ENCODE peak calls at places on chromosome 9, in ten cellular contexts. One of them, this sample, is unnamed.

GRCh38 chr9:118059520-118060278 is 355.5 kb downstream of the TLR4 start:
- DNase-seq in MM.1S: peak; percentile 61
- DNase-seq in SK-N-SH: no peak
- DNase-seq in A549: no peak
- DNase-seq in uterus: no peak
- DNase-seq in heart right ventricle: no peak
- DNase-seq in CD4-positive, alpha-beta memory T cell: no peak
- DNase-seq in right lobe of liver: no peak
- DNase-seq in stomach: peak; percentile 34
- DNase-seq in effector memory CD4-positive, alpha-beta T cell: no peak
- DNase-seq in this sample: no peak

GRCh38 chr9:105500108-105500766 is 52.4 kb downstream of the FSD1L start:
- DNase-seq in MM.1S: peak; percentile 58
- DNase-seq in SK-N-SH: no peak
- DNase-seq in A549: no peak
- DNase-seq in uterus: no peak
- DNase-seq in heart right ventricle: no peak
- DNase-seq in CD4-positive, alpha-beta memory T cell: no peak
- DNase-seq in right lobe of liver: no peak
- DNase-seq in stomach: no peak
- DNase-seq in effector memory CD4-positive, alpha-beta T cell: no peak
- DNase-seq in this sample: no peak

GRCh38 chr9:33921967-33922895 is 105.3 kb downstream of the UBE2R2 start:
- DNase-seq in MM.1S: no peak
- DNase-seq in SK-N-SH: peak; percentile 66
- DNase-seq in A549: peak; percentile 57
- DNase-seq in uterus: no peak
- DNase-seq in heart right ventricle: no peak
- DNase-seq in CD4-positive, alpha-beta memory T cell: no peak
- DNase-seq in right lobe of liver: no peak
- DNase-seq in stomach: no peak
- DNase-seq in effector memory CD4-positive, alpha-beta T cell: no peak
- DNase-seq in this sample: no peak

GRCh38 chr9:77224750-77225312 is 47.5 kb downstream of the VPS13A start:
- DNase-seq in MM.1S: no peak
- DNase-seq in SK-N-SH: no peak
- DNase-seq in A549: no peak
- DNase-seq in uterus: no peak
- DNase-seq in heart right ventricle: no peak
- DNase-seq in CD4-positive, alpha-beta memory T cell: no peak
- DNase-seq in right lobe of liver: no peak
- DNase-seq in stomach: no peak
- DNase-seq in effector memory CD4-positive, alpha-beta T cell: no peak
- DNase-seq in this sample: no peak

GRCh38 chr9:35162605-35163315 is 951 bp downstream of the UNC13B start:
- DNase-seq in MM.1S: peak; percentile 38
- DNase-seq in SK-N-SH: peak; percentile 17
- DNase-seq in A549: no peak
- DNase-seq in uterus: no peak
- DNase-seq in heart right ventricle: no peak
- DNase-seq in CD4-positive, alpha-beta memory T cell: no peak
- DNase-seq in right lobe of liver: no peak
- DNase-seq in stomach: no peak
- DNase-seq in effector memory CD4-positive, alpha-beta T cell: no peak
- DNase-seq in this sample: no peak

GRCh38 chr9:87664153-87665060 is 61.5 kb upstream of the CTSL start:
- DNase-seq in MM.1S: no peak
- DNase-seq in SK-N-SH: no peak
- DNase-seq in A549: no peak
- DNase-seq in uterus: no peak
- DNase-seq in heart right ventricle: no peak
- DNase-seq in CD4-positive, alpha-beta memory T cell: no peak
- DNase-seq in right lobe of liver: no peak
- DNase-seq in stomach: no peak
- DNase-seq in effector memory CD4-positive, alpha-beta T cell: no peak
- DNase-seq in this sample: no peak

GRCh38 chr9:129347323-129348120 is 169.5 kb upstream of the IER5L start:
- DNase-seq in MM.1S: no peak
- DNase-seq in SK-N-SH: peak; percentile 11
- DNase-seq in A549: peak; percentile 65
- DNase-seq in uterus: peak; percentile 46
- DNase-seq in heart right ventricle: no peak
- DNase-seq in CD4-positive, alpha-beta memory T cell: no peak
- DNase-seq in right lobe of liver: no peak
- DNase-seq in stomach: no peak
- DNase-seq in effector memory CD4-positive, alpha-beta T cell: no peak
- DNase-seq in this sample: no peak

GRCh38 chr9:79256691-79257213 is 315.0 kb upstream of the TLE4 start:
- DNase-seq in MM.1S: no peak
- DNase-seq in SK-N-SH: no peak
- DNase-seq in A549: no peak
- DNase-seq in uterus: no peak
- DNase-seq in heart right ventricle: no peak
- DNase-seq in CD4-positive, alpha-beta memory T cell: no peak
- DNase-seq in right lobe of liver: no peak
- DNase-seq in stomach: no peak
- DNase-seq in effector memory CD4-positive, alpha-beta T cell: no peak
- DNase-seq in this sample: no peak

DNA sequence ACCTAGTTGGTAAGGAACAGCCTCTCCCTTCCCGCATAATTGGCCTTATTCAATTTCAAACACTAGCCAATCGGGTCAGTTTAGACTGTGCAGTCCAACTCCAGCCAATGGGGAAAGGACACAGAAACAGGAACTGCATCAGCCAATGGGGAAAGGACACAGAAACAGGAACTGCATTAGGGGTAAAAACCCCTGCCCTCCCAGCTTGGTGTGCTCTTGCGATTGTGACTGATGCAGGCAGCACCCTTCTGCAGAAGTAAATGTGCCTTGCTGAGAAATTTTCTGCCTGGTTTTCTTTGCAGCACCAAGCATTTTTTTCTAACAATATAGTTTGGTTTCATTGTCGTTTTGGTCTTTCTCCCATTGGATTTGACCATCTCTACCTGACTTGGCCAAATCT is 8.6 kb upstream of the GLT6D1 start:
- DNase-seq in MM.1S: no peak
- DNase-seq in SK-N-SH: no peak
- DNase-seq in A549: no peak
- DNase-seq in uterus: no peak
- DNase-seq in heart right ventricle: no peak
- DNase-seq in CD4-positive, alpha-beta memory T cell: no peak
- DNase-seq in right lobe of liver: no peak
- DNase-seq in stomach: no peak
- DNase-seq in effector memory CD4-positive, alpha-beta T cell: no peak
- DNase-seq in this sample: no peak
- H3K9me3 ChIP-seq in MM.1S: peaks cover 5% of the 10 kb centered on the region
- H3K9me3 ChIP-seq in SK-N-SH: no peaks in the 10 kb centered on the region
- H3K9me3 ChIP-seq in A549: peaks cover 79% of the 10 kb centered on the region
- H3K9me3 ChIP-seq in uterus: peaks cover 7% of the 10 kb centered on the region
- H3K9me3 ChIP-seq in heart right ventricle: peaks cover 40% of the 10 kb centered on the region
- H3K9me3 ChIP-seq in CD4-positive, alpha-beta memory T cell: peaks cover 31% of the 10 kb centered on the region
- H3K9me3 ChIP-seq in right lobe of liver: no peaks in the 10 kb centered on the region
- H3K9me3 ChIP-seq in stomach: peaks cover 60% of the 10 kb centered on the region
- H3K9me3 ChIP-seq in effector memory CD4-positive, alpha-beta T cell: peaks cover 18% of the 10 kb centered on the region
- H3K9me3 ChIP-seq in this sample: peaks cover 15% of the 10 kb centered on the region

GRCh38 chr9:137951597-137952490 is 74.3 kb downstream of the CACNA1B start:
- DNase-seq in MM.1S: no peak
- DNase-seq in SK-N-SH: peak; percentile 8
- DNase-seq in A549: no peak
- DNase-seq in uterus: no peak
- DNase-seq in heart right ventricle: no peak
- DNase-seq in CD4-positive, alpha-beta memory T cell: no peak
- DNase-seq in right lobe of liver: no peak
- DNase-seq in stomach: no peak
- DNase-seq in effector memory CD4-positive, alpha-beta T cell: no peak
- DNase-seq in this sample: no peak

GRCh38 chr9:137951107-137951506 is 73.5 kb downstream of the CACNA1B start:
- DNase-seq in MM.1S: no peak
- DNase-seq in SK-N-SH: no peak
- DNase-seq in A549: no peak
- DNase-seq in uterus: no peak
- DNase-seq in heart right ventricle: no peak
- DNase-seq in CD4-positive, alpha-beta memory T cell: no peak
- DNase-seq in right lobe of liver: no peak
- DNase-seq in stomach: no peak
- DNase-seq in effector memory CD4-positive, alpha-beta T cell: no peak
- DNase-seq in this sample: no peak

GRCh38 chr9:137947012-137947411 is 69.4 kb downstream of the CACNA1B start:
- DNase-seq in MM.1S: no peak
- DNase-seq in SK-N-SH: no peak
- DNase-seq in A549: no peak
- DNase-seq in uterus: no peak
- DNase-seq in heart right ventricle: no peak
- DNase-seq in CD4-positive, alpha-beta memory T cell: no peak
- DNase-seq in right lobe of liver: no peak
- DNase-seq in stomach: no peak
- DNase-seq in effector memory CD4-positive, alpha-beta T cell: no peak
- DNase-seq in this sample: no peak

GRCh38 chr9:137949260-137949659 is 71.7 kb downstream of the CACNA1B start:
- DNase-seq in MM.1S: no peak
- DNase-seq in SK-N-SH: no peak
- DNase-seq in A549: no peak
- DNase-seq in uterus: no peak
- DNase-seq in heart right ventricle: no peak
- DNase-seq in CD4-positive, alpha-beta memory T cell: no peak
- DNase-seq in right lobe of liver: no peak
- DNase-seq in stomach: no peak
- DNase-seq in effector memory CD4-positive, alpha-beta T cell: no peak
- DNase-seq in this sample: no peak

DNA sequence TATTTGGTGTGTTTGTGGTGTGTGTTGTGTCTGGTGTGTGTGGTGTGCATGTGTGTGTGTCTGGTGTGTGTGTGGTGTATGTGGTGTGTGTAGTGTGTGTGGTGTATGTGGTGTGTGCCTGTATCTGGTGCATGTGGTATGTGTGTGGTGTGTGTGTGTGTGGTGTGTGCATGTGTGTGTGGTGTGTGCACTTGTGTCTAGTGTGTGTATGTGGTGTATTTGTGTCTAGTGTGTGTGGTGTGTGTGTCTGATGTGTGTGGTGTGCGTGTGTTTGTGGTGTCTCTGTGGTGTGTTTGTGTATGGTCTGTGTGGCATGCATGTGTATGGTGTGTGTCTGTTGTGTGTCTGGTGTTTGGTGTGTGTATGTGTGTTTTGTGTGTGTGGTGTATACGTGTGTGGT is 71.1 kb downstream of the CACNA1B start:
- DNase-seq in MM.1S: no peak
- DNase-seq in SK-N-SH: no peak
- DNase-seq in A549: no peak
- DNase-seq in uterus: no peak
- DNase-seq in heart right ventricle: no peak
- DNase-seq in CD4-positive, alpha-beta memory T cell: no peak
- DNase-seq in right lobe of liver: no peak
- DNase-seq in stomach: no peak
- DNase-seq in effector memory CD4-positive, alpha-beta T cell: no peak
- DNase-seq in this sample: no peak
- H3K9me3 ChIP-seq in MM.1S: no peaks in the 10 kb centered on the region
- H3K9me3 ChIP-seq in SK-N-SH: peaks cover 4% of the 10 kb centered on the region
- H3K9me3 ChIP-seq in A549: peaks cover 48% of the 10 kb centered on the region
- H3K9me3 ChIP-seq in uterus: no peaks in the 10 kb centered on the region
- H3K9me3 ChIP-seq in heart right ventricle: peaks cover 11% of the 10 kb centered on the region
- H3K9me3 ChIP-seq in CD4-positive, alpha-beta memory T cell: peaks cover 4% of the 10 kb centered on the region
- H3K9me3 ChIP-seq in right lobe of liver: no peaks in the 10 kb centered on the region
- H3K9me3 ChIP-seq in stomach: peaks cover 38% of the 10 kb centered on the region
- H3K9me3 ChIP-seq in effector memory CD4-positive, alpha-beta T cell: no peaks in the 10 kb centered on the region
- H3K9me3 ChIP-seq in this sample: no peaks in the 10 kb centered on the region

GRCh38 chr9:2298217-2298616 is 283.1 kb downstream of the SMARCA2 start:
- DNase-seq in MM.1S: no peak
- DNase-seq in SK-N-SH: no peak
- DNase-seq in A549: no peak
- DNase-seq in uterus: no peak
- DNase-seq in heart right ventricle: no peak
- DNase-seq in CD4-positive, alpha-beta memory T cell: no peak
- DNase-seq in right lobe of liver: no peak
- DNase-seq in stomach: no peak
- DNase-seq in effector memory CD4-positive, alpha-beta T cell: no peak
- DNase-seq in this sample: no peak

GRCh38 chr9:2299156-2299842 is 284.2 kb downstream of the SMARCA2 start:
- DNase-seq in MM.1S: no peak
- DNase-seq in SK-N-SH: no peak
- DNase-seq in A549: no peak
- DNase-seq in uterus: no peak
- DNase-seq in heart right ventricle: no peak
- DNase-seq in CD4-positive, alpha-beta memory T cell: no peak
- DNase-seq in right lobe of liver: no peak
- DNase-seq in stomach: peak; percentile 63
- DNase-seq in effector memory CD4-positive, alpha-beta T cell: no peak
- DNase-seq in this sample: no peak

GRCh38 chr9:2299843-2300205 is 284.7 kb downstream of the SMARCA2 start:
- DNase-seq in MM.1S: no peak
- DNase-seq in SK-N-SH: no peak
- DNase-seq in A549: no peak
- DNase-seq in uterus: no peak
- DNase-seq in heart right ventricle: no peak
- DNase-seq in CD4-positive, alpha-beta memory T cell: no peak
- DNase-seq in right lobe of liver: no peak
- DNase-seq in stomach: no peak
- DNase-seq in effector memory CD4-positive, alpha-beta T cell: no peak
- DNase-seq in this sample: no peak

GRCh38 chr9:2302606-2303005 is 287.5 kb downstream of the SMARCA2 start:
- DNase-seq in MM.1S: no peak
- DNase-seq in SK-N-SH: no peak
- DNase-seq in A549: no peak
- DNase-seq in uterus: no peak
- DNase-seq in heart right ventricle: no peak
- DNase-seq in CD4-positive, alpha-beta memory T cell: no peak
- DNase-seq in right lobe of liver: no peak
- DNase-seq in stomach: no peak
- DNase-seq in effector memory CD4-positive, alpha-beta T cell: no peak
- DNase-seq in this sample: no peak

GRCh38 chr9:2297771-2298170 is 282.6 kb downstream of the SMARCA2 start:
- DNase-seq in MM.1S: no peak
- DNase-seq in SK-N-SH: no peak
- DNase-seq in A549: no peak
- DNase-seq in uterus: no peak
- DNase-seq in heart right ventricle: no peak
- DNase-seq in CD4-positive, alpha-beta memory T cell: no peak
- DNase-seq in right lobe of liver: no peak
- DNase-seq in stomach: no peak
- DNase-seq in effector memory CD4-positive, alpha-beta T cell: no peak
- DNase-seq in this sample: no peak
- H3K9me3 ChIP-seq in MM.1S: no peaks in the 10 kb centered on the region
- H3K9me3 ChIP-seq in SK-N-SH: no peaks in the 10 kb centered on the region
- H3K9me3 ChIP-seq in A549: no peaks in the 10 kb centered on the region
- H3K9me3 ChIP-seq in uterus: no peaks in the 10 kb centered on the region
- H3K9me3 ChIP-seq in heart right ventricle: no peaks in the 10 kb centered on the region
- H3K9me3 ChIP-seq in CD4-positive, alpha-beta memory T cell: no peaks in the 10 kb centered on the region
- H3K9me3 ChIP-seq in right lobe of liver: no peaks in the 10 kb centered on the region
- H3K9me3 ChIP-seq in stomach: no peaks in the 10 kb centered on the region
- H3K9me3 ChIP-seq in effector memory CD4-positive, alpha-beta T cell: no peaks in the 10 kb centered on the region
- H3K9me3 ChIP-seq in this sample: no peaks in the 10 kb centered on the region

GRCh38 chr9:27591093-27591492 is 17.8 kb upstream of the C9orf72 start:
- DNase-seq in MM.1S: no peak
- DNase-seq in SK-N-SH: no peak
- DNase-seq in A549: no peak
- DNase-seq in uterus: no peak
- DNase-seq in heart right ventricle: no peak
- DNase-seq in CD4-positive, alpha-beta memory T cell: no peak
- DNase-seq in right lobe of liver: no peak
- DNase-seq in stomach: no peak
- DNase-seq in effector memory CD4-positive, alpha-beta T cell: no peak
- DNase-seq in this sample: no peak

GRCh38 chr9:27582794-27583193 is 9.5 kb upstream of the C9orf72 start:
- DNase-seq in MM.1S: no peak
- DNase-seq in SK-N-SH: no peak
- DNase-seq in A549: no peak
- DNase-seq in uterus: no peak
- DNase-seq in heart right ventricle: no peak
- DNase-seq in CD4-positive, alpha-beta memory T cell: no peak
- DNase-seq in right lobe of liver: no peak
- DNase-seq in stomach: no peak
- DNase-seq in effector memory CD4-positive, alpha-beta T cell: no peak
- DNase-seq in this sample: no peak

GRCh38 chr9:27590636-27591035 is 17.4 kb upstream of the C9orf72 start:
- DNase-seq in MM.1S: no peak
- DNase-seq in SK-N-SH: no peak
- DNase-seq in A549: no peak
- DNase-seq in uterus: no peak
- DNase-seq in heart right ventricle: no peak
- DNase-seq in CD4-positive, alpha-beta memory T cell: no peak
- DNase-seq in right lobe of liver: no peak
- DNase-seq in stomach: no peak
- DNase-seq in effector memory CD4-positive, alpha-beta T cell: no peak
- DNase-seq in this sample: no peak

GRCh38 chr9:27586200-27586599 is 12.9 kb upstream of the C9orf72 start:
- DNase-seq in MM.1S: no peak
- DNase-seq in SK-N-SH: no peak
- DNase-seq in A549: no peak
- DNase-seq in uterus: no peak
- DNase-seq in heart right ventricle: no peak
- DNase-seq in CD4-positive, alpha-beta memory T cell: no peak
- DNase-seq in right lobe of liver: no peak
- DNase-seq in stomach: no peak
- DNase-seq in effector memory CD4-positive, alpha-beta T cell: no peak
- DNase-seq in this sample: no peak
- H3K9me3 ChIP-seq in MM.1S: no peaks in the 10 kb centered on the region
- H3K9me3 ChIP-seq in SK-N-SH: no peaks in the 10 kb centered on the region
- H3K9me3 ChIP-seq in A549: peaks cover 2% of the 10 kb centered on the region
- H3K9me3 ChIP-seq in uterus: no peaks in the 10 kb centered on the region
- H3K9me3 ChIP-seq in heart right ventricle: no peaks in the 10 kb centered on the region
- H3K9me3 ChIP-seq in CD4-positive, alpha-beta memory T cell: no peaks in the 10 kb centered on the region
- H3K9me3 ChIP-seq in right lobe of liver: no peaks in the 10 kb centered on the region
- H3K9me3 ChIP-seq in stomach: no peaks in the 10 kb centered on the region
- H3K9me3 ChIP-seq in effector memory CD4-positive, alpha-beta T cell: no peaks in the 10 kb centered on the region
- H3K9me3 ChIP-seq in this sample: no peaks in the 10 kb centered on the region

This sample was measured in psoas muscle.